ENCODE peak calls at places on chromosomes 1 and 21, in four cellular contexts. K, Y, E and R are unnamed samples.

GRCh38 chr1:110538921-110539320 is 19.9 kb upstream of the KCNA10 start:
- DNase-seq in Y (no peak), K (no peak), E (no peak), R (no peak)

GRCh38 chr1:156050376-156050775 is 3.2 kb downstream of the UBQLN4 start:
- DNase-seq in E (no peak), Y (no peak), K (no peak), R (no peak)

GRCh38 chr1:85438353-85438752 is 26.6 kb downstream of the DDAH1 start:
- DNase-seq in Y (no peak), E (peak), K (no peak), R (no peak)

GRCh38 chr1:66214901-66215300 is 319.1 kb upstream of the SGIP1 start:
- DNase-seq in Y (no peak), K (no peak), E (no peak), R (no peak)

GRCh38 chr1:198880818-198881597 is 242.2 kb downstream of the PTPRC start:
- DNase-seq in E (peak), Y (no peak), K (no peak), R (no peak)

GRCh38 chr1:6419803-6420593 is at the start of gene HES2:
- DNase-seq in K (peak), Y (peak), E (no peak), R (peak)

GRCh38 chr1:67717876-67718275 is 32.9 kb downstream of the GADD45A start:
- DNase-seq in E (peak), Y (no peak), K (no peak), R (no peak)

GRCh38 chr1:232970508-232970907 is 20.1 kb downstream of the NTPCR start:
- DNase-seq in E (no peak), K (no peak), Y (no peak), R (no peak)

GRCh38 chr1:118504867-118505266 is 319.8 kb upstream of the SPAG17 start:
- DNase-seq in K (no peak), E (no peak), Y (no peak), R (no peak)

GRCh38 chr1:53754484-53755312 is 15.7 kb upstream of the GLIS1 start:
- DNase-seq in Y (peak), K (peak), E (peak), R (peak)

GRCh38 chr1:9101510-9102146 is 27.3 kb downstream of the GPR157 start:
- DNase-seq in Y (peak), K (peak), E (peak), R (peak)

GRCh38 chr1:160776178-160776577 is 19.8 kb upstream of the LY9 start:
- DNase-seq in E (no peak), K (no peak), Y (no peak), R (no peak)

GRCh38 chr1:167815650-167816049 is 93.9 kb downstream of the MPZL1 start:
- DNase-seq in Y (no peak), E (no peak), K (no peak), R (no peak)

GRCh38 chr1:24909388-24909898 is 20.6 kb downstream of the RUNX3 start:
- DNase-seq in K (peak), E (peak), Y (no peak), R (peak)

GRCh38 chr1:46903481-46903880 is 37.8 kb downstream of the CYP4A11 start:
- DNase-seq in K (no peak), E (no peak), Y (no peak), R (no peak)

GRCh38 chr1:238767321-238767720 is 619.0 kb upstream of the CHRM3 start:
- DNase-seq in Y (no peak), E (no peak), K (no peak), R (no peak)

GRCh38 chr1:182301467-182302198 is 90.0 kb downstream of the GLUL start:
- DNase-seq in K (peak), E (peak), Y (no peak), R (no peak)

GRCh38 chr1:156859523-156860112 is 701 bp upstream of the INSRR start:
- DNase-seq in E (no peak), Y (peak), K (no peak), R (no peak)

GRCh38 chr21:16070207-16070651 is 340.4 kb downstream of the USP25 start:
- DNase-seq in Y (peak), K (no peak), E (no peak), R (no peak)

GRCh38 chr1:145997156-145998023 is 1.0 kb upstream of the TXNIP start:
- DNase-seq in Y (peak), E (peak), K (no peak), R (no peak)

GRCh38 chr1:54810144-54810942 is 9.2 kb upstream of the TTC22 start:
- DNase-seq in K (peak), E (peak), Y (peak), R (peak)

GRCh38 chr1:2875677-2876531 is 74.4 kb upstream of the TTC34 start:
- DNase-seq in K (peak), E (no peak), Y (peak), R (peak)

GRCh38 chr21:29232601-29233541 is 65.9 kb upstream of the BACH1 start:
- DNase-seq in Y (no peak), E (no peak), K (no peak), R (no peak)

GRCh38 chr1:59123081-59123675 is 173.7 kb upstream of the FGGY start:
- DNase-seq in Y (no peak), E (no peak), K (no peak), R (no peak)

GRCh38 chr21:42411891-42412635 is 8.4 kb downstream of the UBASH3A start:
- DNase-seq in Y (no peak), E (no peak), K (no peak), R (no peak)

GRCh38 chr1:114113801-114114750 is 39.6 kb downstream of the SYT6 start:
- DNase-seq in Y (no peak), E (no peak), K (peak), R (no peak)

GRCh38 chr1:12851779-12852178 is 3.3 kb upstream of the HNRNPCL1 start:
- DNase-seq in Y (no peak), K (no peak), E (no peak), R (no peak)

GRCh38 chr1:11501491-11501897 is 22.5 kb downstream of the DISP3 start:
- DNase-seq in K (peak), Y (no peak), E (no peak), R (peak)

DNA sequence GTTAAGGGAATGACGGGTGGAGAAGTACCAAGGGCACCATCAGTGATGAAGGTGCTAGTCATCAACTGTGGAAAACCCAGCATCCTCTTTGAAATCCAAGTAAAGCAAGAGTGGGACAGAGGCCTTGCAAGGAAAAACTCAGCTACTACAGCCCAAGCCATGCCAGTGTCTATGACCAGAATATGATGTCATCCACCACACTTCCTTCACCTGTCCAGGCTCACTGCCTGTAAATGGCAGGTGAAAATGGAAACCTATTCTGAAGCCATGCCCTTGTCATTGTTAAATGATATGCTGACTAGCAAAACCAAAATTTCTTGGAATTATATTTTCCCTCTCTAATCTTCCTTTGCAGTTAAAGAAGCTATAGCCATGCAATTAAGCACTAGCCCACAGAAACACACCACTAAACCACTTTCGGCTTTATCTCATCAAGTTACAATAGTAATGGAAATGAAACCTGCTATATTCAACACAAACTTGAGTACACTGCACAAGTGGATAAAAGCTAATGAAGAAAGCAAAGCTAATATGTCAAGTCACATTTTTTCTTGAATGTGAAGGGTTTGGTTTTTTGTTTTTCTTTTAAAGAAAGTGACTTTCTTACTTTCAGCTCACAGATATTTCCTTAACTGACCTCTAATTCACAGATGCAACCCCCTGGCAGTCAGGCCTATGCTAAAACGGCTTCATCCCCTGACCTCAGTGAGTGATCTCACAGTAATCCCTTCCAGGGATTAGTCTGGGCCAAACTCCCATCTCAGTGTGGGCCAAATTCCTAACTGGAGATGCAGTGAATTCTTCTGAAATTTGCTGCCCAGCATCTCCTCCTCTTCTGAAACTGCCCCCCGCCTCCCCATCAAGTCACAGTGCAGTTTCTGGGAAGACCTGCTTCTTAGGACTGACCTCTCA is 96.2 kb upstream of the RALGPS2 start:
- DNase-seq in Y (no peak), K (no peak), E (no peak), R (no peak)
- TF ChIP-seq FOXJ3 in Y (no peak), K (no peak), E (no peak), R (no peak)

DNA sequence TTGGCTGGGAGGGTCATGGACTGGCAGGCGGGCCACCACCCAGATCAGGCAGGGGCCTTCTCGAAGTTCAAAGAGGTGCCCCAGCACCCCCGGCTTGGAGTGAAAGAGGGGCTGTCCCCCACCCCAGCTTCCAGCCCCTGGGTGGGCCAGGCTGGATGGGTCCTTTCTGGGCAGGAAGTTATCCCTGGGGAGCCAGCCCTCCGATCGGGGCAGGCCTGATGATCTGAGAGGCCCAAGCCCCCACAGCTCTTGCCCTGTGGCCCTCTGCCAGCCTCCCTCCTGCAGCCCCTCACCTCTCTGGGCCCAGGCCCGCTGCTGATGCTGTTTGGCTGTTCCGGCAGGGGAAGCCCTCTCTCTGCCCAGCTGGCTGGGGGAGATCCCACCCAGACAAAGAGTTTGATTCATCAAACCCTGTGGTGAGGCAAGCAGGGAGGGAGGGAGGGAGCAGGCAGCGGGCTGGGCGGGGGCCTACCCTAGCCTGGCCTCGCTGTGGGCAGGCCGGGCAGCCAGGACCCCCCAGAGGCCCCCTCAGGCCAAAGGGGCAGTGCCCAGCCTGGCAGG is 2.5 kb downstream of the ARHGEF19 start:
- DNase-seq in Y (no peak), K (no peak), E (no peak), R (no peak)
- TF ChIP-seq FOXJ3 in Y (no peak), K (no peak), E (no peak), R (no peak)

DNA sequence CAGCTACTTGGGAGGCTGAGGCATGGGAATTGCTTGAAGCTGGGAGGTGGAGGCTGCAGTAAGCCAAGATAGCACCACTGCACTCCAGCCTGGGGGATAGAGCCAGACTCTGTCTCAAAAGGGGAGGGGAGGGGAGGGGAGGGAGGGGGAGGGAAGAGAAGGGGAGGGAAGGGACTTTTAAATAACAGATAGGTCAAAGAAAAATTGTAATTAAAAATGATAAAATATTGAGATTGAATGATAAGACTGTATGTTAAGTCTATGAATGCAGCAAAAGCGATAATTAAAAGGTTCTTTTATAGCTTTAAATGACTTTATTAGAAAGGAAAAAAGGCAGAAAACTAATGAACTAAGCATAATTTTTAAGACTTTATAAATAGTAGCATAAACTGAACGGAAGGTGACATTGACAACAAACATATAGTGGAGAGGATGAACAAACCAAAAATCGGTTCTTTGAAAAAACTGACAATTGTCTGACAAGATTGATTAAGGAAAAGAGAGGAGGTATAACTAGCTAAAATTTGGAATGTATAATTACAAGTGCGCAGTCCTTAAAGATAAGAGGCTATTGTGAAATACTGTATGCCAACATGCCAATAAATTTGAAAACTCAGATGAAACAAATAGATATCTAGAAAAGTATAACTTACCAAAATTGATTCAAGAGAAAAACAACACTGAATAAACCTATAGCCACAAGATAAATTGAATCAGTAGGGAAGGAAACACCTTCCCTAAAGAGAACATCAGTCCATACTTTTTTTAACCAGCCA is 8.4 kb downstream of the SPOCD1 start:
- DNase-seq in E (no peak), K (no peak), Y (no peak), R (no peak)
- TF ChIP-seq FOXJ3 in E (no peak), K (no peak), Y (no peak), R (no peak)

GRCh38 chr1:43377831-43378230 is 10.0 kb upstream of the ELOVL1 start:
- DNase-seq in E (no peak), K (no peak), Y (no peak), R (no peak)

GRCh38 chr1:43370564-43370963 is 2.8 kb upstream of the ELOVL1 start:
- DNase-seq in Y (no peak), E (no peak), K (no peak), R (no peak)

GRCh38 chr1:43376723-43377235 is 9.0 kb upstream of the ELOVL1 start:
- DNase-seq in K (no peak), E (no peak), Y (no peak), R (no peak)

GRCh38 chr1:43372172-43372571 is 4.4 kb upstream of the ELOVL1 start:
- DNase-seq in E (no peak), Y (no peak), K (no peak), R (no peak)

GRCh38 chr1:43373034-43373940 is 5.5 kb upstream of the ELOVL1 start:
- DNase-seq in K (no peak), Y (no peak), E (no peak), R (no peak)
- TF ChIP-seq FOXJ3 in K (no peak), Y (no peak), E (no peak), R (no peak)